ENCODE peak calls at places on chromosomes 1 and 21, in nine cellular contexts. W, B, M, R, V, Y, Z, S and C are unnamed samples.

GRCh38 chr1:39957299-39958020 is 2.5 kb downstream of the MFSD2A start:
- DNase-seq in B (no peak), W (no peak), V (no peak), S (no peak), M (no peak), Z (no peak), R (no peak), Y (no peak), C (no peak)

GRCh38 chr1:84939761-84940160 is 46.8 kb upstream of the LPAR3 start:
- DNase-seq in Y (no peak), S (no peak), V (no peak), M (no peak), R (no peak), Z (no peak), W (no peak), B (no peak), C (no peak)

GRCh38 chr1:222974496-222974895 is 159.7 kb downstream of the DISP1 start:
- DNase-seq in B (no peak), S (peak; percentile 89), Y (peak; percentile 88), M (no peak), W (peak; percentile 59), Z (no peak), R (no peak), V (no peak), C (peak; percentile 88)

GRCh38 chr1:231037585-231038517 is 2.2 kb downstream of the FAM89A start:
- DNase-seq in M (no peak), B (no peak), V (no peak), Z (no peak), R (no peak), S (peak; percentile 38), W (no peak), Y (no peak), C (no peak)

GRCh38 chr1:84603941-84604830 is 29.9 kb upstream of the CTBS start:
- DNase-seq in V (peak; percentile 23), S (peak; percentile 84), B (no peak), Z (no peak), Y (peak; percentile 94), R (no peak), W (peak; percentile 85), M (no peak), C (peak; percentile 96)

GRCh38 chr1:162372159-162373071 is 4.2 kb downstream of the SPATA46 start:
- DNase-seq in V (no peak), B (no peak), M (no peak), S (no peak), R (no peak), W (no peak), Z (peak; percentile 96), Y (no peak), C (no peak)

GRCh38 chr1:163083690-163084089 is 14.5 kb downstream of the RGS4 start:
- DNase-seq in B (no peak), S (no peak), M (no peak), W (no peak), V (no peak), Y (peak; percentile 63), Z (no peak), R (no peak), C (peak; percentile 70)

GRCh38 chr21:33884361-33885157 is 31.0 kb downstream of the ATP5PO start:
- DNase-seq in M (no peak), B (no peak), R (no peak), Y (peak; percentile 6), V (no peak), S (no peak), Z (no peak), W (peak; percentile 20), C (peak; percentile 68)

GRCh38 chr1:54415986-54416385 is 9.8 kb upstream of the SSBP3 start:
- DNase-seq in Z (no peak), Y (no peak), V (no peak), R (no peak), M (no peak), S (no peak), W (no peak), B (no peak), C (no peak)

GRCh38 chr1:54416435-54416834 is 10.2 kb upstream of the SSBP3 start:
- DNase-seq in V (no peak), S (no peak), B (no peak), R (no peak), M (no peak), W (no peak), Z (peak; percentile 4), Y (no peak), C (no peak)

GRCh38 chr1:54415533-54415932 is 9.3 kb upstream of the SSBP3 start:
- DNase-seq in M (no peak), Z (no peak), B (no peak), R (no peak), V (no peak), Y (no peak), S (no peak), W (no peak), C (no peak)

GRCh38 chr1:54413295-54413694 is 7.1 kb upstream of the SSBP3 start:
- DNase-seq in Z (no peak), Y (peak; percentile 79), S (peak; percentile 66), V (peak; percentile 39), B (no peak), R (no peak), W (peak; percentile 55), M (peak; percentile 26), C (peak; percentile 90)

DNA sequence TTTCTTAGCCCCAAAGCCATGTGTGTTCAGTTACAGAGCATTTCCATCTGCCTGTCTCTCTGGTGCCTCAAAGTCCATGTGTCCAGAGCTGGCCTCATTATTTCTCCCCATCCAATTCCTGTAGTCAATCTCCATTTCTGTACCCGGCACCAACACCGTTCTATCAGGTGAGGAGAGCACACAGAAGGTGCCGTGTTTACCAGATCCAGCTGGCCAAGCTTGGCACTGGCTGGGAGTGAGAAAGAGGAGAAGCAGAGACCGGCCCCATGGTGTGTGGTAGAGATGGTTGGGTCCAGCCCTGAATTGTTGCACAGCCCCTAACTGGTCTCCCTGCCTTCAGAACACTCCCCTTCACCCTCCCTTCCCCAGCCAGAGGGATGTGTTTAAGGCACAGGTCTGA is 7.5 kb upstream of the SSBP3 start:
- DNase-seq in B (no peak), S (no peak), V (no peak), W (no peak), Y (no peak), M (no peak), R (no peak), Z (peak; percentile 44), C (no peak)
- TF ChIP-seq CTCF in B (no peak), S (no peak), V (no peak), W (no peak), Y (no peak), M (no peak), R (no peak), Z (no peak), C (no peak)

DNA sequence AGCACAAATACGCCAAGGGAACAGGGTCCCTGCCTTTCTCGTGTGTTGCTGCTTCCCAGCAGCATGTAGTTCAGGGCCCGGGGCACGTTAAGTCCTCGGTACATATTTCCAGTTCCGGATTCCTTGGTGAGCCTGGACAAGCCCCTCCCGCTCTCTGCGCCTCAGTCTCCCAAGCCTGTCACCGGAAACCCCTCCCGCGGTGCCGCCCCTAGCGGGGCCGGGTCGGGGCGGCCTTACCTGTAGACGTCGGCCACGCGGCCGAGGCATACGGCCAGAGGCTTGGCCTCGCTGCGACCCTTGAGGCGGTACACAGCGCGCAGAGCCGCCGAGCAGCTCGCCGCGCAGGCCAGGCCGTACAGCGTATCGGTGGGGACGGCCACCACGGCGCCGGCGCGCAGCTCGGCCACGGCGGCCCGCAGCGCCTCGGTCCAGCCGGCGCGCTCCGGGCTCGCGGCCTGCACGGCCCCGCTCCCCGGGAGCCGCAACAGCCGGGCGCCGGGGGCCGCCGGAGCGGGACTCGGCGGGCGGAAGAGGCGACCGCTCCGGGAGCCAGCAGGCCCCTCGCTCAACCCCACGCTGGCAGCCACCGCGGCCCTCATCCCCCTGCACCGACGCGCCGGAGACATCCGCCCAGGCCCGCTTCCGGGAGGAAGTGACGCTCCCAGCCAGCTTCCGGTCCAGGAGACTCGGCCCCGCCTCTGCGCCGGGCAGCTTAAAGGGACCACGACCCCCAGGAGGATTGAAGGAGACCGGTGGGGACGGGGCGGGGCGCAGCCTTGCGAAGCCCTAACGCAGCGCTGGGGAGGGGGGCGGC is at the start of the genes C1orf122 and YRDC:
- DNase-seq in M (peak; percentile 95), Y (peak; percentile 94), S (peak; percentile 88), B (peak; percentile 94), Z (peak; percentile 96), V (peak; percentile 96), R (peak; percentile 96), W (peak; percentile 59), C (peak; percentile 91)
- H3K4me3 ChIP-seq in M (peak within 1 kb of the TSS; percentile 91), Y (peak within 1 kb of the TSS; percentile 75), S (peak within 1 kb of the TSS; percentile 79), B (peak within 1 kb of the TSS; percentile 92), Z (peak within 1 kb of the TSS; percentile 95), V (peak within 1 kb of the TSS; percentile 88), R (peak within 1 kb of the TSS; percentile 93), W (peak within 1 kb of the TSS; percentile 76), C (peak within 1 kb of the TSS; percentile 78)

DNA sequence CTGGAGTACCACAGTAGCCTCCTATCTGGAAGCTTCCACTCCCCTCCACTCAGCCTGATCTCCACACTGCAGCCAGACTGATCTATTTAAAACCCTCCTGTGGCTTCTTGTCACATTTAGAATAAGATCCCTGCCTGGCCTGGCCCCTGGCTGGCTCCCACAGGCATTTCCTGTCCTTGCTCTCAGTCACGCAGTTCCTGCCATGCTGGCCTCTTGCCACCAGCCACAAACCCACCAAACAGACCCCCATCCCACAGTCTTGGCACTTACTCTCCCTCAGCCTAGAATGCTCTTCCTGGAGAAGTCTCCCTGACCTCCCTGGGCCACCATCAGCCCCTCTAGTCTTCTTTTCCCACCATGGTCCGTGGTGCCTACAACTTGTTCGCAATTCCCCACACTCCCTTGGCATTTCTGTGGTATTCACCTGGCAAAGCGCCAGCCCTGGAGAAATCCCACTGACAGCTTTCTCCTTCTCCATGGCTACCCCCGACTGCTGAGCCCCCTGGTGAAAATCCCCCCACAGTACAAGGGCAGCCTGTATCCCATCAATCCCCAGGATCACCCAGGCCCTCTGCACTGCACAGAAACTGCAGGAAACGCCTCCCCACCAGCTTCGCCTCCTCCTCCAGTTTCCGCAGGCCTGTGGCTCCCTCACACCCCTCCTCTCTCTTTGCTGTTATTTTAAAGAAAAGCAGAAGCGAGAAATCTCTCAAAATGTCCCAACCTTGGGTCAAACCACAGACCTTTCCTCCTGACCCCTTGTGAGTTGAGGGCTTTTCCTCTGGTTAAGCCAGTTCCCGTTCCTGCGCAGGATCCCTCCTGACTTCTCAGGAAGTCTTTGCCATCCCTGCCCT is 94.5 kb downstream of the SYT2 start:
- DNase-seq in R (no peak), Z (no peak), W (no peak), M (peak; percentile 73), Y (peak; percentile 52), V (peak; percentile 38), B (no peak), S (peak; percentile 53), C (no peak)
- TF ChIP-seq CTCF in R (no peak), Z (no peak), W (no peak), M (no peak), Y (no peak), V (no peak), B (no peak), S (no peak), C (no peak)

DNA sequence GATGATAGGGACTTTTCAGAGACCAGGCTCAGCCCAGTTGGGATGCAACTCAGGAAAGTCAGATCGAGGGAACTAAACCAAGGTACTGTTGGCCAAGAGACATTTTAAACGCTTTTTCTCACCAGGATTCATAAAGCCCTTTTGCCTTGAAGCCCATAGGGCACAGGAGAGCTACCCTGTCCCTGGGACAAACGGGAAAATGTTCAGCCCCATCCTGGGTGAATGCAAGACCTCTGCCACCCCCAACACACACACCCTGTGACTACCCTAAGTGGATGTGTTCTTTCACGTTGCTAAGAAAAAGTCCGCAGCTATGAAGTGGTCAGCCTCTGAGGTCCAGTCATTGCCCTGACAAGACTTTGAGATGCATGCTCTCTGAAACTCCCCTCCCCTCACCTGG is 58.4 kb downstream of the ITPKB start:
- DNase-seq in M (no peak), Z (no peak), W (no peak), S (no peak), Y (no peak), R (no peak), B (no peak), V (no peak), C (no peak)
- H3K4me3 ChIP-seq in M (peak overlapping the region; percentile 47), Z (no peak overlapping the region), W (peak overlapping the region; percentile 31), S (no peak overlapping the region), Y (no peak overlapping the region), R (peak overlapping the region; percentile 51), B (peak overlapping the region; percentile 26), V (peak overlapping the region; percentile 63), C (peak overlapping the region; percentile 53)